ENCODE peak calls at places on chromosomes 12 and 14, in seven cellular contexts. One of them, this sample, is unnamed.

GRCh38 chr14:67395876-67396189 is 16.1 kb downstream of the PLEK2 start:
- DNase-seq in stomach: no peak
- DNase-seq in Panc1: no peak
- DNase-seq in psoas muscle: no peak
- DNase-seq in GM23338: no peak
- DNase-seq in fibroblast of lung: no peak
- DNase-seq in sigmoid colon: no peak
- DNase-seq in this sample: no peak

GRCh38 chr12:6062427-6063378 is 61.8 kb downstream of the VWF start:
- DNase-seq in stomach: peak; percentile 53
- DNase-seq in Panc1: peak; percentile 50
- DNase-seq in fibroblast of lung: peak; percentile 34
- DNase-seq in GM23338: peak; percentile 73
- DNase-seq in psoas muscle: no peak
- DNase-seq in sigmoid colon: peak; percentile 76
- DNase-seq in this sample: no peak

GRCh38 chr12:99450231-99450630 is 197.3 kb upstream of the GARIN6 start:
- DNase-seq in fibroblast of lung: peak; percentile 45
- DNase-seq in Panc1: no peak
- DNase-seq in stomach: no peak
- DNase-seq in psoas muscle: no peak
- DNase-seq in GM23338: no peak
- DNase-seq in sigmoid colon: no peak
- DNase-seq in this sample: no peak

GRCh38 chr12:29082522-29082921 is 66.6 kb upstream of the FAR2 start:
- DNase-seq in stomach: no peak
- DNase-seq in GM23338: no peak
- DNase-seq in Panc1: no peak
- DNase-seq in sigmoid colon: no peak
- DNase-seq in psoas muscle: no peak
- DNase-seq in fibroblast of lung: no peak
- DNase-seq in this sample: no peak

GRCh38 chr14:64561631-64562030 is 11.9 kb downstream of the PPP1R36 start:
- DNase-seq in sigmoid colon: no peak
- DNase-seq in Panc1: no peak
- DNase-seq in stomach: no peak
- DNase-seq in GM23338: no peak
- DNase-seq in fibroblast of lung: no peak
- DNase-seq in psoas muscle: no peak
- DNase-seq in this sample: no peak

GRCh38 chr12:50222275-50222783 is 55.2 kb upstream of the CERS5 start:
- DNase-seq in Panc1: peak; percentile 87
- DNase-seq in psoas muscle: peak; percentile 35
- DNase-seq in sigmoid colon: peak; percentile 90
- DNase-seq in GM23338: peak; percentile 80
- DNase-seq in stomach: peak; percentile 33
- DNase-seq in fibroblast of lung: peak; percentile 91
- DNase-seq in this sample: peak; percentile 72

GRCh38 chr14:85359505-85359904 is 170.4 kb upstream of the FLRT2 start:
- DNase-seq in stomach: no peak
- DNase-seq in fibroblast of lung: no peak
- DNase-seq in GM23338: no peak
- DNase-seq in Panc1: no peak
- DNase-seq in sigmoid colon: no peak
- DNase-seq in psoas muscle: no peak
- DNase-seq in this sample: no peak

GRCh38 chr12:29043069-29043468 is 106.0 kb upstream of the FAR2 start:
- DNase-seq in fibroblast of lung: peak; percentile 45
- DNase-seq in GM23338: no peak
- DNase-seq in psoas muscle: no peak
- DNase-seq in sigmoid colon: no peak
- DNase-seq in Panc1: peak; percentile 30
- DNase-seq in stomach: no peak
- DNase-seq in this sample: no peak

GRCh38 chr14:105846312-105846711 is 319.9 kb downstream of the TMEM121 start:
- DNase-seq in Panc1: no peak
- DNase-seq in sigmoid colon: no peak
- DNase-seq in GM23338: no peak
- DNase-seq in stomach: no peak
- DNase-seq in fibroblast of lung: no peak
- DNase-seq in psoas muscle: no peak
- DNase-seq in this sample: no peak

GRCh38 chr12:67759829-67760228 is 111.3 kb downstream of the DYRK2 start:
- DNase-seq in Panc1: no peak
- DNase-seq in stomach: no peak
- DNase-seq in psoas muscle: no peak
- DNase-seq in GM23338: no peak
- DNase-seq in fibroblast of lung: no peak
- DNase-seq in sigmoid colon: no peak
- DNase-seq in this sample: no peak

DNA sequence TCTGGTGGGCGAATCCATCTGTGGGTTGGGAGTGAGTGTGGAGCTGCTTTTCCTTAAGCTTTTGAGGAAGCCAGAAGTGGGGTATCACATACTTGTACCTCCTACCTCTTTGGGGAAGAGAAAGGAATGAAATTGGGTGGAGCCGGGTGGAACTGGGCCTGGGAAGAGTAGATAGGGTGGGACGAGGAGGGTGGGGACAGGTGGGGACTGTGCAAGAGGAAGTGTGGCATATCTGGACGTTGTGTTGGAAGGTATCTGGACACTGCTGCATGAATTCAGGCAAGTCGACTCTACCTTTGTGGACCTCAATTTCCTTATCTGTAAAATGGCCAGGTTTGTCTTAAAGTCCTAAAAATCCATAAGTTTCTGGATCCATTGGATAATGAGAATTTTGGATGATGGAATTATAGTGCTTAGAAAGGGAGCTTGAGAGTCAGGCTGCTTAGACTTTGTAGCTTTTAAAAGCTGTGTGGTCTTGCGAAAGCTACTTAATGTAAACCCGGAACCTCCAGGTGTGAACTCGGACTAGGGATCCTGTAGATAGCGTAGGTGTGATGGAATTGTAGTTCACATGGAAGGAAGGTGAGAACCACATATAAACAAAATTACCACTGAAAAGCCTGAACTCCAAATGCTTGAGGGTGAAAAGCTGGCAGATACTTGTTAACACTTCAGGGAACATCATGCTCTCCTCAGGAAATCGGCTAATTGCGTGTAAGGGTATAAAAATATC is 2.1 kb downstream of the VRTN start:
- DNase-seq in psoas muscle: no peak
- DNase-seq in Panc1: no peak
- DNase-seq in fibroblast of lung: no peak
- DNase-seq in GM23338: no peak
- DNase-seq in sigmoid colon: peak; percentile 14
- DNase-seq in stomach: no peak
- DNase-seq in this sample: no peak
- H3K4me3 ChIP-seq in psoas muscle: no peak overlapping the region
- H3K4me3 ChIP-seq in Panc1: no peak overlapping the region
- H3K4me3 ChIP-seq in fibroblast of lung: no peak overlapping the region
- H3K4me3 ChIP-seq in GM23338: peak overlapping the region; percentile 90
- H3K4me3 ChIP-seq in sigmoid colon: no peak overlapping the region
- H3K4me3 ChIP-seq in stomach: no peak overlapping the region
- H3K4me3 ChIP-seq in this sample: no peak overlapping the region

DNA sequence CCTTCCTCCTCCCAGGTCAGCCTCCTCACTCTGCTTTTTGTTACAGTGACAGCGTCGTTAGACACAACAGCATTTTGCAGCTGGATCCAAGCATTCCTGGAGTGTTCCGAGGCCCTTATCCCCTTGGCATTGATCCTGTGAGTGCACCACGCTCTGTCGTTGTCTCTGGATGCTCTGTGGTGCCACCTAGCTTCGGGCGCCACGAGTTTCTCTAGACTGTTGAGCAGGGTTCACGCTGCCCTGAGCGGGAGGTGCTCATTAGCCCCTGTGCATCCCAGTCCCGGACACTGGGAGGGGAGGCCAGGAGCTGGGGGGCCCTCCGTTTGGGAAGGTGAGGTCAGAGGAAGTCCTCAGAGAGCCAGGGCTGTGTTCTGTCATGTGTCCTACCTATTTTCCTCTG is 17.3 kb upstream of the DNAH10 start:
- DNase-seq in Panc1: no peak
- DNase-seq in psoas muscle: no peak
- DNase-seq in fibroblast of lung: no peak
- DNase-seq in GM23338: peak; percentile 36
- DNase-seq in sigmoid colon: peak; percentile 24
- DNase-seq in stomach: no peak
- DNase-seq in this sample: no peak
- H3K36me3 ChIP-seq in Panc1: peaks cover 3% of the 10 kb centered on the region
- H3K36me3 ChIP-seq in psoas muscle: peaks cover 89% of the 10 kb centered on the region
- H3K36me3 ChIP-seq in fibroblast of lung: peaks cover 15% of the 10 kb centered on the region
- H3K36me3 ChIP-seq in GM23338: peaks cover 61% of the 10 kb centered on the region
- H3K36me3 ChIP-seq in sigmoid colon: peaks cover 25% of the 10 kb centered on the region
- H3K36me3 ChIP-seq in stomach: peaks cover 97% of the 10 kb centered on the region
- H3K36me3 ChIP-seq in this sample: peaks cover 42% of the 10 kb centered on the region

GRCh38 chr12:132986001-132986884 is at the start of gene ZNF26:
- DNase-seq in sigmoid colon: peak; percentile 94
- DNase-seq in fibroblast of lung: peak; percentile 93
- DNase-seq in Panc1: peak; percentile 62
- DNase-seq in psoas muscle: peak; percentile 91
- DNase-seq in GM23338: peak; percentile 99
- DNase-seq in stomach: peak; percentile 91
- DNase-seq in this sample: peak; percentile 74
- H3K27ac ChIP-seq in sigmoid colon: peak within 1 kb of the TSS; percentile 85
- H3K27ac ChIP-seq in fibroblast of lung: peak within 1 kb of the TSS; percentile 90
- H3K27ac ChIP-seq in Panc1: peak within 1 kb of the TSS; percentile 95
- H3K27ac ChIP-seq in psoas muscle: peak within 1 kb of the TSS; percentile 92
- H3K27ac ChIP-seq in GM23338: peak within 1 kb of the TSS; percentile 60
- H3K27ac ChIP-seq in stomach: peak within 1 kb of the TSS; percentile 90
- H3K27ac ChIP-seq in this sample: peak within 1 kb of the TSS; percentile 65

GRCh38 chr12:58041441-58041840 is 100.1 kb downstream of the ATP23 start:
- DNase-seq in GM23338: no peak
- DNase-seq in sigmoid colon: no peak
- DNase-seq in stomach: no peak
- DNase-seq in Panc1: no peak
- DNase-seq in fibroblast of lung: no peak
- DNase-seq in psoas muscle: no peak
- DNase-seq in this sample: no peak

GRCh38 chr12:58046281-58046680 is 104.9 kb downstream of the ATP23 start:
- DNase-seq in stomach: no peak
- DNase-seq in Panc1: no peak
- DNase-seq in GM23338: no peak
- DNase-seq in sigmoid colon: no peak
- DNase-seq in fibroblast of lung: no peak
- DNase-seq in psoas muscle: no peak
- DNase-seq in this sample: no peak

GRCh38 chr12:58044966-58045365 is 103.6 kb downstream of the ATP23 start:
- DNase-seq in GM23338: no peak
- DNase-seq in fibroblast of lung: no peak
- DNase-seq in stomach: no peak
- DNase-seq in psoas muscle: no peak
- DNase-seq in Panc1: no peak
- DNase-seq in sigmoid colon: no peak
- DNase-seq in this sample: no peak
- H3K4me3 ChIP-seq in GM23338: no peak overlapping the region
- H3K4me3 ChIP-seq in fibroblast of lung: no peak overlapping the region
- H3K4me3 ChIP-seq in stomach: no peak overlapping the region
- H3K4me3 ChIP-seq in psoas muscle: no peak overlapping the region
- H3K4me3 ChIP-seq in Panc1: no peak overlapping the region
- H3K4me3 ChIP-seq in sigmoid colon: no peak overlapping the region
- H3K4me3 ChIP-seq in this sample: no peak overlapping the region

GRCh38 chr14:102866982-102867761 is 55.3 kb upstream of the AMN start:
- DNase-seq in fibroblast of lung: peak; percentile 15
- DNase-seq in stomach: no peak
- DNase-seq in psoas muscle: no peak
- DNase-seq in GM23338: no peak
- DNase-seq in Panc1: no peak
- DNase-seq in sigmoid colon: no peak
- DNase-seq in this sample: no peak

GRCh38 chr14:102859911-102860310 is 62.6 kb upstream of the AMN start:
- DNase-seq in psoas muscle: no peak
- DNase-seq in stomach: no peak
- DNase-seq in GM23338: no peak
- DNase-seq in Panc1: no peak
- DNase-seq in fibroblast of lung: no peak
- DNase-seq in sigmoid colon: no peak
- DNase-seq in this sample: no peak

GRCh38 chr14:102862154-102862772 is 60.2 kb upstream of the AMN start:
- DNase-seq in GM23338: no peak
- DNase-seq in psoas muscle: no peak
- DNase-seq in fibroblast of lung: no peak
- DNase-seq in stomach: no peak
- DNase-seq in Panc1: no peak
- DNase-seq in sigmoid colon: no peak
- DNase-seq in this sample: no peak

GRCh38 chr14:102867826-102868580 is 54.5 kb upstream of the AMN start:
- DNase-seq in Panc1: no peak
- DNase-seq in sigmoid colon: no peak
- DNase-seq in fibroblast of lung: no peak
- DNase-seq in psoas muscle: no peak
- DNase-seq in GM23338: no peak
- DNase-seq in stomach: no peak
- DNase-seq in this sample: no peak

GRCh38 chr14:102863381-102863780 is 59.1 kb upstream of the AMN start:
- DNase-seq in GM23338: no peak
- DNase-seq in fibroblast of lung: no peak
- DNase-seq in Panc1: no peak
- DNase-seq in sigmoid colon: no peak
- DNase-seq in stomach: no peak
- DNase-seq in psoas muscle: no peak
- DNase-seq in this sample: no peak
- H3K36me3 ChIP-seq in GM23338: no peaks in the 10 kb centered on the region
- H3K36me3 ChIP-seq in fibroblast of lung: no peaks in the 10 kb centered on the region
- H3K36me3 ChIP-seq in Panc1: no peaks in the 10 kb centered on the region
- H3K36me3 ChIP-seq in sigmoid colon: no peaks in the 10 kb centered on the region
- H3K36me3 ChIP-seq in stomach: no peaks in the 10 kb centered on the region
- H3K36me3 ChIP-seq in psoas muscle: no peaks in the 10 kb centered on the region
- H3K36me3 ChIP-seq in this sample: peaks cover 39% of the 10 kb centered on the region

GRCh38 chr14:92223027-92223426 is 99.9 kb upstream of the SLC24A4 start:
- DNase-seq in psoas muscle: no peak
- DNase-seq in sigmoid colon: no peak
- DNase-seq in fibroblast of lung: no peak
- DNase-seq in Panc1: no peak
- DNase-seq in GM23338: no peak
- DNase-seq in stomach: no peak
- DNase-seq in this sample: no peak
- H3K27ac ChIP-seq in psoas muscle: no peak overlapping the region
- H3K27ac ChIP-seq in sigmoid colon: no peak overlapping the region
- H3K27ac ChIP-seq in fibroblast of lung: no peak overlapping the region
- H3K27ac ChIP-seq in Panc1: no peak overlapping the region
- H3K27ac ChIP-seq in GM23338: no peak overlapping the region
- H3K27ac ChIP-seq in stomach: no peak overlapping the region
- H3K27ac ChIP-seq in this sample: no peak overlapping the region

DNA sequence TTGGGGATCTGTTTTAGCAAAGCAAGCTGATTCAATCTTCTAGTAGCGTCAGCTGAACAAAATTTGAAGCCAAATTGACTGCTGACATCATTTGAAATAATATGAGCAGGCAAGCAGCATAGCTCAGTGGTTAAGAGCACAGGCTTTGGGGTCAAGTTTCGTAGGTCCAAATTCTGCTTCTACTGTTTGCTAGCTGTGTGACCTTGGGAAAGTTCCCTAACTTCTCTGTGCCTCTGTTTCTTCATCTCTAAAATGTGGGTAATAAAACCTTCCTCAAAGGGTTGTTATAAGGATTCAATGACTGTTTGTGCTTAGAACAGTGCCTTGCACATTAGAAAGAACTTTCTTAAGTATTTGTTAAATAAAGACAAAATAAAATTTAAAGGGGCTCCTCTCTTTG is 12.7 kb downstream of the GPR19 start:
- DNase-seq in stomach: no peak
- DNase-seq in Panc1: no peak
- DNase-seq in fibroblast of lung: no peak
- DNase-seq in sigmoid colon: no peak
- DNase-seq in psoas muscle: no peak
- DNase-seq in GM23338: no peak
- DNase-seq in this sample: no peak
- H3K4me3 ChIP-seq in stomach: no peak overlapping the region
- H3K4me3 ChIP-seq in Panc1: no peak overlapping the region
- H3K4me3 ChIP-seq in fibroblast of lung: no peak overlapping the region
- H3K4me3 ChIP-seq in sigmoid colon: no peak overlapping the region
- H3K4me3 ChIP-seq in psoas muscle: no peak overlapping the region
- H3K4me3 ChIP-seq in GM23338: peak overlapping the region; percentile 56
- H3K4me3 ChIP-seq in this sample: no peak overlapping the region